ENCODE peak calls at places on chromosome 12, in ten cellular contexts. N is brain pericyte, H is fibroblast of pulmonary artery, M is PC-9, Z is HEK293T, V is KG1, O is GM10248, L is nephron progenitor cell, K is fibroblast of lung, F is NCI-H524 treated with DMSO at 0.1 percent for 48 hours. A is an unnamed sample.

GRCh38 chr12:19140381-19141236 is 11.1 kb downstream of the PLEKHA5 start:
- DNase-seq in N (no peak), V (no peak), K (no peak), O (no peak), Z (no peak), L (no peak), F (no peak), H (peak), M (no peak), A (no peak)

GRCh38 chr12:103626498-103626897 is 39.4 kb downstream of the STAB2 start:
- DNase-seq in O (no peak), V (no peak), H (peak), F (peak), K (peak), L (no peak), N (no peak), M (no peak), Z (peak), A (no peak)

GRCh38 chr12:121957831-121958515 is 39.6 kb downstream of the CFAP251 start:
- DNase-seq in F (no peak), L (no peak), Z (no peak), N (no peak), M (no peak), K (no peak), H (no peak), V (no peak), O (no peak), A (peak)

GRCh38 chr12:14771651-14772137 is 31.6 kb downstream of the WBP11 start:
- DNase-seq in Z (no peak), K (no peak), V (no peak), M (no peak), N (no peak), H (no peak), O (peak), L (peak), F (no peak), A (no peak)

GRCh38 chr12:124162151-124163110 is 132.5 kb upstream of the RFLNA start:
- DNase-seq in K (no peak), H (peak), V (no peak), M (no peak), L (no peak), N (no peak), Z (no peak), O (no peak), F (no peak), A (peak)

GRCh38 chr12:107196681-107197080 is 103.3 kb upstream of the CRY1 start:
- DNase-seq in L (no peak), F (no peak), K (peak), O (no peak), V (no peak), N (no peak), H (no peak), Z (no peak), M (no peak), A (no peak)

GRCh38 chr12:30794591-30795409 is 40.0 kb upstream of the CAPRIN2 start:
- DNase-seq in K (peak), H (peak), V (no peak), L (no peak), O (no peak), F (no peak), Z (peak), N (no peak), M (peak), A (no peak)

GRCh38 chr12:110582286-110583136 is 607 bp downstream of the PPTC7 start:
- DNase-seq in Z (peak), H (peak), F (no peak), V (no peak), O (peak), N (no peak), M (no peak), K (peak), L (peak), A (peak)

GRCh38 chr12:121774968-121775474 is 18.5 kb downstream of the RHOF start:
- DNase-seq in H (no peak), F (no peak), Z (no peak), M (no peak), L (no peak), V (no peak), K (no peak), N (no peak), O (no peak), A (no peak)

GRCh38 chr12:124553862-124554428 is 13.5 kb downstream of the NCOR2 start:
- DNase-seq in F (no peak), O (no peak), H (no peak), K (no peak), N (no peak), V (no peak), L (no peak), M (no peak), Z (no peak), A (no peak)

A was measured in myocyte.